ENCODE peak calls at places on chromosomes 3 and 15, in nine cellular contexts. One of them, this sample, is unnamed.

GRCh38 chr15:22902578-22902977 is 64.1 kb downstream of the NIPA2 start:
- DNase-seq in GM04503: no peak
- DNase-seq in nephron progenitor cell: no peak
- DNase-seq in heart right ventricle: no peak
- DNase-seq in NCI-H1105: no peak
- DNase-seq in stimulated activated naive CD8-positive, alpha-beta T cell treated with anti-CD3 and anti-CD28 coated beads, Interleukin-15, Interleukin-2, amounts not matched to agents 100 U/mL and 50 U/mL, for 24 hours: no peak
- DNase-seq in astrocyte of the spinal cord: no peak
- DNase-seq in SW480: no peak
- DNase-seq in ACHN: no peak
- DNase-seq in this sample: no peak

GRCh38 chr3:101913173-101913572 is 63.9 kb downstream of the NFKBIZ start:
- DNase-seq in SW480: no peak
- DNase-seq in ACHN: no peak
- DNase-seq in heart right ventricle: no peak
- DNase-seq in stimulated activated naive CD8-positive, alpha-beta T cell treated with anti-CD3 and anti-CD28 coated beads, Interleukin-15, Interleukin-2, amounts not matched to agents 100 U/mL and 50 U/mL, for 24 hours: no peak
- DNase-seq in GM04503: no peak
- DNase-seq in astrocyte of the spinal cord: peak
- DNase-seq in NCI-H1105: no peak
- DNase-seq in nephron progenitor cell: no peak
- DNase-seq in this sample: no peak

GRCh38 chr3:184262166-184262926 is 993 bp upstream of the CAMK2N2 start:
- DNase-seq in NCI-H1105: peak
- DNase-seq in astrocyte of the spinal cord: no peak
- DNase-seq in nephron progenitor cell: peak
- DNase-seq in GM04503: no peak
- DNase-seq in heart right ventricle: no peak
- DNase-seq in SW480: no peak
- DNase-seq in stimulated activated naive CD8-positive, alpha-beta T cell treated with anti-CD3 and anti-CD28 coated beads, Interleukin-15, Interleukin-2, amounts not matched to agents 100 U/mL and 50 U/mL, for 24 hours: peak
- DNase-seq in ACHN: no peak
- DNase-seq in this sample: no peak

GRCh38 chr15:76932090-76932966 is 779 bp downstream of the RCN2 start:
- DNase-seq in GM04503: no peak
- DNase-seq in nephron progenitor cell: no peak
- DNase-seq in heart right ventricle: no peak
- DNase-seq in astrocyte of the spinal cord: peak
- DNase-seq in ACHN: no peak
- DNase-seq in SW480: peak
- DNase-seq in stimulated activated naive CD8-positive, alpha-beta T cell treated with anti-CD3 and anti-CD28 coated beads, Interleukin-15, Interleukin-2, amounts not matched to agents 100 U/mL and 50 U/mL, for 24 hours: no peak
- DNase-seq in NCI-H1105: no peak
- DNase-seq in this sample: no peak

GRCh38 chr15:67578020-67578600 is 35.6 kb downstream of the MAP2K5 start:
- DNase-seq in heart right ventricle: no peak
- DNase-seq in stimulated activated naive CD8-positive, alpha-beta T cell treated with anti-CD3 and anti-CD28 coated beads, Interleukin-15, Interleukin-2, amounts not matched to agents 100 U/mL and 50 U/mL, for 24 hours: no peak
- DNase-seq in NCI-H1105: no peak
- DNase-seq in GM04503: no peak
- DNase-seq in nephron progenitor cell: no peak
- DNase-seq in SW480: no peak
- DNase-seq in ACHN: no peak
- DNase-seq in astrocyte of the spinal cord: no peak
- DNase-seq in this sample: no peak

GRCh38 chr15:89406756-89407650 is 72.4 kb upstream of the POLG start:
- DNase-seq in nephron progenitor cell: no peak
- DNase-seq in GM04503: no peak
- DNase-seq in ACHN: no peak
- DNase-seq in SW480: no peak
- DNase-seq in heart right ventricle: no peak
- DNase-seq in stimulated activated naive CD8-positive, alpha-beta T cell treated with anti-CD3 and anti-CD28 coated beads, Interleukin-15, Interleukin-2, amounts not matched to agents 100 U/mL and 50 U/mL, for 24 hours: peak
- DNase-seq in astrocyte of the spinal cord: no peak
- DNase-seq in NCI-H1105: no peak
- DNase-seq in this sample: no peak

GRCh38 chr3:138348950-138349739 is 766 bp downstream of the MRAS start:
- DNase-seq in heart right ventricle: no peak
- DNase-seq in NCI-H1105: no peak
- DNase-seq in nephron progenitor cell: peak
- DNase-seq in GM04503: no peak
- DNase-seq in astrocyte of the spinal cord: peak
- DNase-seq in ACHN: peak
- DNase-seq in stimulated activated naive CD8-positive, alpha-beta T cell treated with anti-CD3 and anti-CD28 coated beads, Interleukin-15, Interleukin-2, amounts not matched to agents 100 U/mL and 50 U/mL, for 24 hours: no peak
- DNase-seq in SW480: peak
- DNase-seq in this sample: no peak

GRCh38 chr15:80208758-80209734 is 43.0 kb downstream of the CTXND1 start:
- DNase-seq in nephron progenitor cell: no peak
- DNase-seq in NCI-H1105: no peak
- DNase-seq in heart right ventricle: no peak
- DNase-seq in stimulated activated naive CD8-positive, alpha-beta T cell treated with anti-CD3 and anti-CD28 coated beads, Interleukin-15, Interleukin-2, amounts not matched to agents 100 U/mL and 50 U/mL, for 24 hours: no peak
- DNase-seq in astrocyte of the spinal cord: no peak
- DNase-seq in ACHN: no peak
- DNase-seq in GM04503: no peak
- DNase-seq in SW480: no peak
- DNase-seq in this sample: no peak

GRCh38 chr3:133380481-133381225 is 19.2 kb upstream of the BFSP2 start:
- DNase-seq in NCI-H1105: no peak
- DNase-seq in ACHN: no peak
- DNase-seq in heart right ventricle: no peak
- DNase-seq in astrocyte of the spinal cord: no peak
- DNase-seq in GM04503: no peak
- DNase-seq in stimulated activated naive CD8-positive, alpha-beta T cell treated with anti-CD3 and anti-CD28 coated beads, Interleukin-15, Interleukin-2, amounts not matched to agents 100 U/mL and 50 U/mL, for 24 hours: no peak
- DNase-seq in SW480: no peak
- DNase-seq in nephron progenitor cell: no peak
- DNase-seq in this sample: no peak

GRCh38 chr3:190577225-190577624 is 63.3 kb downstream of the IL1RAP start:
- DNase-seq in NCI-H1105: no peak
- DNase-seq in SW480: no peak
- DNase-seq in stimulated activated naive CD8-positive, alpha-beta T cell treated with anti-CD3 and anti-CD28 coated beads, Interleukin-15, Interleukin-2, amounts not matched to agents 100 U/mL and 50 U/mL, for 24 hours: no peak
- DNase-seq in nephron progenitor cell: no peak
- DNase-seq in heart right ventricle: no peak
- DNase-seq in ACHN: no peak
- DNase-seq in GM04503: no peak
- DNase-seq in astrocyte of the spinal cord: no peak
- DNase-seq in this sample: no peak

GRCh38 chr3:43453981-43454380 is 167.6 kb downstream of the SNRK start:
- DNase-seq in astrocyte of the spinal cord: no peak
- DNase-seq in nephron progenitor cell: no peak
- DNase-seq in SW480: no peak
- DNase-seq in GM04503: no peak
- DNase-seq in stimulated activated naive CD8-positive, alpha-beta T cell treated with anti-CD3 and anti-CD28 coated beads, Interleukin-15, Interleukin-2, amounts not matched to agents 100 U/mL and 50 U/mL, for 24 hours: no peak
- DNase-seq in ACHN: no peak
- DNase-seq in NCI-H1105: no peak
- DNase-seq in heart right ventricle: no peak
- DNase-seq in this sample: no peak

GRCh38 chr15:57915827-57916531 is 149.5 kb downstream of the ALDH1A2 start:
- DNase-seq in SW480: no peak
- DNase-seq in heart right ventricle: peak
- DNase-seq in ACHN: no peak
- DNase-seq in NCI-H1105: no peak
- DNase-seq in stimulated activated naive CD8-positive, alpha-beta T cell treated with anti-CD3 and anti-CD28 coated beads, Interleukin-15, Interleukin-2, amounts not matched to agents 100 U/mL and 50 U/mL, for 24 hours: no peak
- DNase-seq in astrocyte of the spinal cord: no peak
- DNase-seq in nephron progenitor cell: no peak
- DNase-seq in GM04503: no peak
- DNase-seq in this sample: no peak

GRCh38 chr3:131349946-131350347 is 31.6 kb upstream of the NUDT16 start:
- DNase-seq in stimulated activated naive CD8-positive, alpha-beta T cell treated with anti-CD3 and anti-CD28 coated beads, Interleukin-15, Interleukin-2, amounts not matched to agents 100 U/mL and 50 U/mL, for 24 hours: no peak
- DNase-seq in ACHN: peak
- DNase-seq in astrocyte of the spinal cord: peak
- DNase-seq in SW480: no peak
- DNase-seq in heart right ventricle: peak
- DNase-seq in nephron progenitor cell: no peak
- DNase-seq in NCI-H1105: no peak
- DNase-seq in GM04503: peak
- DNase-seq in this sample: no peak

GRCh38 chr3:196064006-196064405 is 17.9 kb downstream of the TFRC start:
- DNase-seq in ACHN: no peak
- DNase-seq in NCI-H1105: no peak
- DNase-seq in stimulated activated naive CD8-positive, alpha-beta T cell treated with anti-CD3 and anti-CD28 coated beads, Interleukin-15, Interleukin-2, amounts not matched to agents 100 U/mL and 50 U/mL, for 24 hours: no peak
- DNase-seq in GM04503: no peak
- DNase-seq in SW480: no peak
- DNase-seq in nephron progenitor cell: no peak
- DNase-seq in astrocyte of the spinal cord: no peak
- DNase-seq in heart right ventricle: no peak
- DNase-seq in this sample: no peak

GRCh38 chr3:155944081-155944480 is 73.6 kb downstream of the GMPS start:
- DNase-seq in SW480: no peak
- DNase-seq in ACHN: no peak
- DNase-seq in astrocyte of the spinal cord: no peak
- DNase-seq in GM04503: no peak
- DNase-seq in stimulated activated naive CD8-positive, alpha-beta T cell treated with anti-CD3 and anti-CD28 coated beads, Interleukin-15, Interleukin-2, amounts not matched to agents 100 U/mL and 50 U/mL, for 24 hours: no peak
- DNase-seq in heart right ventricle: no peak
- DNase-seq in nephron progenitor cell: no peak
- DNase-seq in NCI-H1105: no peak
- DNase-seq in this sample: no peak

GRCh38 chr15:61794881-61795280 is 265.4 kb downstream of the VPS13C start:
- DNase-seq in ACHN: no peak
- DNase-seq in heart right ventricle: no peak
- DNase-seq in SW480: no peak
- DNase-seq in NCI-H1105: no peak
- DNase-seq in stimulated activated naive CD8-positive, alpha-beta T cell treated with anti-CD3 and anti-CD28 coated beads, Interleukin-15, Interleukin-2, amounts not matched to agents 100 U/mL and 50 U/mL, for 24 hours: no peak
- DNase-seq in astrocyte of the spinal cord: peak
- DNase-seq in nephron progenitor cell: no peak
- DNase-seq in GM04503: peak
- DNase-seq in this sample: no peak

GRCh38 chr3:24196526-24196925 is 251.4 kb downstream of the NR1D2 start:
- DNase-seq in GM04503: peak
- DNase-seq in heart right ventricle: no peak
- DNase-seq in stimulated activated naive CD8-positive, alpha-beta T cell treated with anti-CD3 and anti-CD28 coated beads, Interleukin-15, Interleukin-2, amounts not matched to agents 100 U/mL and 50 U/mL, for 24 hours: no peak
- DNase-seq in NCI-H1105: no peak
- DNase-seq in SW480: no peak
- DNase-seq in ACHN: peak
- DNase-seq in astrocyte of the spinal cord: peak
- DNase-seq in nephron progenitor cell: no peak
- DNase-seq in this sample: no peak

GRCh38 chr3:77320514-77320913 is 280.6 kb downstream of the ROBO2 start:
- DNase-seq in astrocyte of the spinal cord: peak
- DNase-seq in SW480: no peak
- DNase-seq in nephron progenitor cell: peak
- DNase-seq in GM04503: no peak
- DNase-seq in ACHN: peak
- DNase-seq in heart right ventricle: no peak
- DNase-seq in NCI-H1105: no peak
- DNase-seq in stimulated activated naive CD8-positive, alpha-beta T cell treated with anti-CD3 and anti-CD28 coated beads, Interleukin-15, Interleukin-2, amounts not matched to agents 100 U/mL and 50 U/mL, for 24 hours: no peak
- DNase-seq in this sample: no peak